ENCODE peak calls at places on chromosomes 6 and 20, in seven cellular contexts. L, I, T, V, S, Q and X are unnamed samples.

GRCh38 chr6:101290346-101290745 is 103.2 kb upstream of the GRIK2 start:
- DNase-seq in S (no peak), V (no peak), L (no peak), T (no peak), Q (no peak), I (no peak), X (no peak)

GRCh38 chr6:47536816-47537401 is 59.3 kb downstream of the CD2AP start:
- DNase-seq in I (no peak), L (no peak), V (peak), T (no peak), S (no peak), Q (no peak), X (no peak)

GRCh38 chr6:37845930-37846329 is 26.4 kb downstream of the ZFAND3 start:
- DNase-seq in V (no peak), Q (no peak), T (no peak), S (no peak), I (no peak), L (no peak), X (no peak)

GRCh38 chr6:133854633-133855598 is 34.0 kb upstream of the TCF21 start:
- DNase-seq in L (peak), S (no peak), V (no peak), T (no peak), Q (no peak), I (no peak), X (no peak)

GRCh38 chr6:30325150-30325872 is 1.4 kb upstream of the TRIM39 start:
- DNase-seq in Q (no peak), L (no peak), V (peak), S (no peak), T (no peak), I (peak), X (no peak)

GRCh38 chr6:10402648-10403311 is 12.1 kb downstream of the TFAP2A start:
- DNase-seq in L (no peak), V (peak), Q (no peak), T (no peak), I (no peak), S (no peak), X (no peak)

GRCh38 chr6:134911532-134911931 is 38.4 kb downstream of the ALDH8A1 start:
- DNase-seq in T (no peak), Q (no peak), V (peak), I (peak), S (peak), L (peak), X (peak)

GRCh38 chr6:138897031-138897430 is 91.0 kb downstream of the REPS1 start:
- DNase-seq in T (no peak), I (no peak), Q (no peak), S (no peak), L (no peak), V (no peak), X (no peak)

GRCh38 chr6:88141641-88142298 is 24.4 kb downstream of the CNR1 start:
- DNase-seq in T (no peak), S (no peak), V (no peak), Q (no peak), I (no peak), L (no peak), X (no peak)

GRCh38 chr6:3211681-3212080 is 15.8 kb downstream of the TUBB2B start:
- DNase-seq in Q (no peak), V (no peak), T (no peak), I (peak), L (no peak), S (no peak), X (no peak)

GRCh38 chr6:3119040-3119723 is 671 bp downstream of the BPHL start:
- DNase-seq in L (no peak), S (no peak), V (peak), Q (no peak), T (no peak), I (peak), X (no peak)

GRCh38 chr6:73308712-73309533 is 45.2 kb downstream of the DPPA5 start:
- DNase-seq in Q (no peak), L (peak), T (peak), V (peak), I (peak), S (no peak), X (no peak)

GRCh38 chr6:10112871-10113584 is 301.8 kb downstream of the TFAP2A start:
- DNase-seq in T (no peak), Q (no peak), S (no peak), L (no peak), V (no peak), I (no peak), X (no peak)

GRCh38 chr6:170174124-170174770 is 116.6 kb downstream of the DLL1 start:
- DNase-seq in I (no peak), L (no peak), Q (peak), T (no peak), V (no peak), S (no peak), X (no peak)

GRCh38 chr6:17932362-17932852 is 55.0 kb downstream of the KIF13A start:
- DNase-seq in Q (no peak), I (peak), L (peak), V (no peak), S (peak), T (no peak), X (peak)

GRCh38 chr6:29633532-29633901 is 534 bp upstream of the GABBR1 start:
- DNase-seq in S (no peak), V (no peak), Q (no peak), T (no peak), I (no peak), L (no peak), X (no peak)

GRCh38 chr6:109738667-109739066 is 47.6 kb downstream of the FIG4 start:
- DNase-seq in V (no peak), I (no peak), L (no peak), S (no peak), T (no peak), Q (no peak), X (no peak)

GRCh38 chr6:39088331-39088730 is 26.7 kb downstream of the SAYSD1 start:
- DNase-seq in L (peak), Q (no peak), T (no peak), V (peak), S (peak), I (peak), X (peak)

GRCh38 chr6:12010635-12011275 is 1.4 kb upstream of the HIVEP1 start:
- DNase-seq in I (no peak), L (peak), Q (peak), S (no peak), V (no peak), T (peak), X (no peak)

GRCh38 chr6:3825851-3826581 is 23.2 kb upstream of the FAM50B start:
- DNase-seq in L (peak), V (peak), Q (peak), I (peak), T (no peak), S (peak), X (peak)

GRCh38 chr6:41153451-41153850 is 696 bp downstream of the TREML1 start:
- DNase-seq in L (no peak), V (no peak), T (no peak), Q (no peak), I (no peak), S (no peak), X (no peak)

GRCh38 chr20:31641391-31641790 is 3.7 kb downstream of the COX4I2 start:
- DNase-seq in L (no peak), V (no peak), Q (no peak), T (no peak), I (no peak), S (no peak), X (no peak)

GRCh38 chr20:63441136-63441776 is 31.2 kb downstream of the KCNQ2 start:
- DNase-seq in T (no peak), S (no peak), Q (no peak), V (no peak), L (no peak), I (no peak), X (no peak)

GRCh38 chr6:10418361-10418861 is 3.5 kb upstream of the TFAP2A start:
- DNase-seq in T (no peak), S (no peak), L (no peak), V (no peak), I (no peak), Q (no peak), X (no peak)

GRCh38 chr6:23414204-23414501 is 711.9 kb upstream of the NRSN1 start:
- DNase-seq in L (no peak), T (no peak), Q (no peak), S (peak), I (peak), V (peak), X (peak)

GRCh38 chr6:34692280-34692679 is 4.3 kb downstream of the ILRUN start:
- DNase-seq in T (no peak), I (no peak), Q (no peak), V (no peak), S (no peak), L (no peak), X (no peak)

GRCh38 chr20:41956316-41957050 is 338.3 kb upstream of the CHD6 start:
- DNase-seq in Q (no peak), V (peak), L (no peak), S (no peak), I (peak), T (peak), X (no peak)

GRCh38 chr6:131413191-131413830 is 159.7 kb upstream of the ARG1 start:
- DNase-seq in T (no peak), I (no peak), L (no peak), V (no peak), Q (no peak), S (no peak), X (no peak)

GRCh38 chr20:35561268-35561667 is 19.4 kb downstream of the ERGIC3 start:
- DNase-seq in S (peak), Q (no peak), I (peak), L (peak), V (peak), T (peak), X (no peak)
- TF ChIP-seq CTCF in S (peak), Q (peak), I (peak), L (peak), V (peak), T (no peak), X (peak)

DNA sequence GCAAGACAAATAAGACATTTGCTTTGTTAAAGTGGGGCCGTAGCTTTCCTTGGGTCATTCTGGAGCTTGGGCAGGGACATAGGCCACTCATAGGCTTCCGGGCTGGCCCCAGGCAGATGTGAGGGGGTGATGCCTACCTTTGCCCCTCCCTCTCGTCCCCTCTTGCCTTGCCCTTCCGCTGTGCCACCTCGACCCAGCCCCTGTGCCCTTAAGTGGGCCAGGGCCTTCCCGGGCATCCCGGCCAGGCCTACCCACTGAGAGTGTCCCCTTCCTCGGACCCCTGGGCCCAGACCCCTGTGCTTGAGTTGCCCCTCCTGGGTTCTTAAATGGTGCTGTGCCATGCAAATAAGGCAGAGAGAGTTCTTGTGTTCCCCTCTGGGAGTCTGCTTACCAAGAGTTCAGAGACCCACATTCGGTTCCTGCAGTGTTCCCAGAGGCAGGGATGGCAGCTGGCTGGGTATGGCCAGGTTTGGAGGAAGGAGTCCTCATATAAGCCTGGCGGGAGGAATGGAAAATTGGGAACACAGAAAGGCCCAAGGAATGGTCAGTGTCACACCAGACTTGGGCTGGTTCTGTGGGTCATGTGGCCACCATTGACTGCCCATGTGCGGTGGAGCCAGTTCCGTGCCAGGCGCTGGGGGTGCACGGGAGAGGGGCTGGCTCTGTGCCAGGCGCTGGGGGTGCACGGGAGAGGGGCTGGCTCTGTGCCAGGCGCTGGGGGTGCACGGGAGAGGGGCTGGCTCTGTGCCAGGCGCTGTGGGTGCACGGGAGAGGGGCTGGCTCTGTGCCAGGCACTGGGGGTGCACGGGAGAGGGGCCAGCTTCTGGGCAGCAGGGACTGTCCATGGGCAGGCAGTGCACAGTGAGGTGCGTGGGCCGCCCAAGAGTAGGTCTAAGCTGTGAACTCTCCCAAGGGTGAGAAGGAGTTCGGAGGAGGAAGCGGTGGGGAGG is 173.5 kb upstream of the SNX9 start:
- DNase-seq in T (no peak), S (no peak), V (no peak), L (no peak), Q (peak), I (no peak), X (no peak)
- H3K4me3 ChIP-seq in T (no peak), S (no peak), V (no peak), L (no peak), Q (peak), I (no peak), X (no peak)

GRCh38 chr6:127690092-127690491 is 113.1 kb downstream of the C6orf58 start:
- DNase-seq in I (peak), Q (no peak), V (peak), S (no peak), L (peak), T (no peak), X (no peak)
- TF ChIP-seq CTCF in I (peak), Q (no peak), V (peak), S (peak), L (peak), T (peak), X (peak)

GRCh38 chr6:210104-210456 is 82.2 kb upstream of the DUSP22 start:
- DNase-seq in V (no peak), L (no peak), I (no peak), T (no peak), S (no peak), Q (no peak), X (no peak)

GRCh38 chr6:210778-211177 is 81.5 kb upstream of the DUSP22 start:
- DNase-seq in T (no peak), I (no peak), S (no peak), Q (no peak), L (no peak), V (no peak), X (no peak)

GRCh38 chr6:208379-208778 is 83.9 kb upstream of the DUSP22 start:
- DNase-seq in T (no peak), S (no peak), L (no peak), I (no peak), Q (no peak), V (no peak), X (no peak)

GRCh38 chr6:208973-209372 is 83.3 kb upstream of the DUSP22 start:
- DNase-seq in V (no peak), T (no peak), I (no peak), Q (no peak), S (no peak), L (no peak), X (no peak)

DNA sequence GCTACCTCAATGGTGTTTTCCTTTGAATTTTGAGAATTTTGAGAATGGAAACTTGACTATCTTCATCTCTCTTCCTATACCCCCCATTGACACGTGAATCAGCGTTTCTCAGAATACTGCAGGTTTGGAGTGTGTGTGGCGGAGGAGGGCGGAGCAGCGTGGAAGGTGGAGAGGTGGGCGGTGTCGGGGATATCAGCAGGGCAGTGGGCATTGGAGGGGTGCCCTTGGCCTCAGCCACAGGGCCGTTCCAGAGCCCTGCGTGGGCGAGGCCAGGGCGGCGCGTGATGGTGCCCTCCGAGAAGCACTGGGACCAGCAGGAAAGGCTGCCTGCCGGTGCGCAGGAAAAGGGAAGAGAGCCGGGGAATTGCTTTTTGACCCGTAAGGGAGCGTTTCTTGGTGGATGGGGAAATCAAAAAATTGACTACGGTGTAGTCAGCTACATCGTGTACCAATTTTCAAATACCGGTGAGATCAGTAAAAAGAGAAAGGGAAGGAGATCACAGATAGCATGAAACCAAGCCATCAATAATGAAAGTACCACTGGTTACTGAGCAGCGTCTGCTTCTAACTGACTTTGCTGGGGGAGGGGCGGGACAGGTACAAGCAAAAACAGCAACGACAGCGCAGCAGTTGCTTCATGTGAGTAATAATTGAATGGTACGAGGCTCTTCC is 82.7 kb upstream of the DUSP22 start:
- DNase-seq in S (no peak), L (no peak), I (no peak), Q (no peak), V (no peak), T (no peak), X (no peak)
- H3K4me3 ChIP-seq in S (no peak), L (no peak), I (no peak), Q (no peak), V (no peak), T (no peak), X (no peak)

GRCh38 chr6:79432726-79433125 is 104.5 kb downstream of the LCA5 start:
- DNase-seq in S (no peak), I (peak), T (no peak), L (no peak), Q (no peak), V (no peak), X (no peak)

GRCh38 chr6:79426625-79427278 is 110.5 kb downstream of the LCA5 start:
- DNase-seq in V (no peak), S (no peak), L (no peak), I (no peak), Q (no peak), T (no peak), X (no peak)

GRCh38 chr6:79430913-79431312 is 106.3 kb downstream of the LCA5 start:
- DNase-seq in I (no peak), Q (no peak), T (no peak), V (no peak), L (no peak), S (no peak), X (no peak)

GRCh38 chr6:79427721-79428120 is 109.5 kb downstream of the LCA5 start:
- DNase-seq in L (no peak), V (no peak), I (no peak), T (no peak), Q (no peak), S (no peak), X (no peak)

DNA sequence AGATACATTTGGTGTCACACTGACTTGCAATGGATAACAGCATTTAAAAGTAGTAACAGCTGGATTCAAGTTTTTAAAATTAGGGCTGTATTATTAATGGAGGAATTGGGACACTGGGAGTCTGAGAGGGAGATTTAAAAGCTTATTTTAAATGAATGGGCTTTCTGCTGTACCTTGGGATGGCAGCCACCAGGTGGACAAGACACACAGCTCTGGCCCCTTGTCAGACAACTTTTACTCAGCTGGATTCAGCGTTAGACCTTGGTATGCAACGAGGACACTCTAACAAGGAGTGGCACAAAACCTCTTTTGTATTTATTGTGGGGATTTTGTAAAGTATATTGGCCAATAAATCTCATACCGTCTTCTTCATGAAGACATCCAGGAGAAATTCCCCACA is 105.8 kb downstream of the LCA5 start:
- DNase-seq in S (no peak), T (no peak), L (no peak), I (no peak), V (peak), Q (no peak), X (no peak)
- TF ChIP-seq CTCF in S (peak), T (peak), L (no peak), I (peak), V (peak), Q (no peak), X (no peak)

DNA sequence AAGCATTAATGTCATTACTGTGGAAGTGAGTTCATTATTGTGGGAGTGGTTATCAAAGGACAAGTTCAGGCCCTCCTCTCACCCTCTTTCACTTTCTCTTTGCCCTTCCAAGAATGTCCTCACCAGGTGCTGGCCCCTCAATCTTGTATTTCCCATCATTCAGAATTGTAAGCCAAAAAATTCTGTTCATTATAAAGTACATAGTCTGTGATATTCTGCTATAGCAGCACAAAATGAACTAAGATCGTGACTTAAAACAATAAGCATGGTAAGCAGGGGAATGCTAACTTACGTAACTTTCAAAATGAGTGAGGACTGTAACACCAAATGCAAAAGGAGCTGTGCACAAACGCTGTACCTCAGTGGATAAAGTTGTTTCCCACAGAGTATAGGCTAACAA is 515.7 kb upstream of the BTBD3 start:
- DNase-seq in Q (no peak), L (no peak), T (no peak), V (no peak), S (no peak), I (no peak), X (no peak)
- H3K4me3 ChIP-seq in Q (no peak), L (peak), T (peak), V (peak), S (no peak), I (no peak), X (no peak)